ENCODE peak calls at places on chromosomes 5 and 9, in ten cellular contexts. T is kidney epithelial cell; Q is cardiac fibroblast; R is mucosa of descending colon; E is BE2C; D is SK-N-SH; P is skeletal muscle cell; C is GM12864; N is naive thymus-derived CD4-positive, alpha-beta T cell; S is mesenchymal stem cell. F is an unnamed sample.

GRCh38 chr9:134783699-134784039 is 96.9 kb upstream of the FCN2 start:
- DNase-seq in T (no peak), Q (no peak), R (no peak), E (no peak), D (no peak), P (no peak), C (no peak), N (no peak), S (no peak), F (no peak)

GRCh38 chr5:151115272-151115905 is 34.6 kb upstream of the TNIP1 start:
- DNase-seq in T (no peak), Q (peak), R (peak), E (peak), D (peak), P (no peak), C (no peak), N (peak), S (peak), F (peak)

GRCh38 chr9:131447148-131447547 is 53.3 kb downstream of the PRRC2B start:
- DNase-seq in T (no peak), Q (no peak), R (no peak), E (no peak), D (no peak), P (no peak), C (no peak), N (no peak), S (no peak), F (peak)

GRCh38 chr5:135034963-135035677 is 1.1 kb upstream of the PITX1 start:
- DNase-seq in T (no peak), Q (no peak), R (no peak), E (no peak), D (no peak), P (no peak), C (no peak), N (no peak), S (no peak), F (no peak)

GRCh38 chr5:112706446-112707016 is 31.2 kb upstream of the APC start:
- DNase-seq in T (no peak), Q (no peak), R (no peak), E (no peak), D (no peak), P (no peak), C (no peak), N (no peak), S (no peak), F (no peak)

GRCh38 chr9:32413424-32413823 is 29.0 kb downstream of the ACO1 start:
- DNase-seq in T (no peak), Q (peak), R (no peak), E (no peak), D (no peak), P (no peak), C (no peak), N (no peak), S (peak), F (no peak)

GRCh38 chr5:158100373-158100902 is 241.5 kb upstream of the CLINT1 start:
- DNase-seq in T (no peak), Q (no peak), R (no peak), E (no peak), D (no peak), P (no peak), C (no peak), N (no peak), S (no peak), F (peak)

GRCh38 chr5:135194573-135195266 is 160.7 kb upstream of the PITX1 start:
- DNase-seq in T (no peak), Q (peak), R (no peak), E (no peak), D (no peak), P (no peak), C (no peak), N (no peak), S (peak), F (no peak)

GRCh38 chr5:147751156-147751830 is 31.2 kb downstream of the JAKMIP2 start:
- DNase-seq in T (no peak), Q (no peak), R (no peak), E (no peak), D (no peak), P (no peak), C (no peak), N (no peak), S (no peak), F (no peak)

GRCh38 chr5:117054141-117054540 is 479.5 kb upstream of the SEMA6A start:
- DNase-seq in T (no peak), Q (no peak), R (no peak), E (no peak), D (no peak), P (no peak), C (no peak), N (no peak), S (no peak), F (no peak)
- H3K4me3 ChIP-seq in T (no peak), Q (no peak), R (no peak), E (no peak), D (no peak), P (no peak), C (no peak), N (no peak), S (no peak), F (no peak)

GRCh38 chr5:65481171-65481575 is 547 bp downstream of the ADAMTS6 start:
- DNase-seq in T (no peak), Q (no peak), R (no peak), E (no peak), D (peak), P (no peak), C (no peak), N (no peak), S (peak), F (no peak)
- H3K4me3 ChIP-seq in T (peak), Q (peak), R (no peak), E (peak), D (peak), P (peak), C (peak), N (peak), S (no peak), F (peak)

DNA sequence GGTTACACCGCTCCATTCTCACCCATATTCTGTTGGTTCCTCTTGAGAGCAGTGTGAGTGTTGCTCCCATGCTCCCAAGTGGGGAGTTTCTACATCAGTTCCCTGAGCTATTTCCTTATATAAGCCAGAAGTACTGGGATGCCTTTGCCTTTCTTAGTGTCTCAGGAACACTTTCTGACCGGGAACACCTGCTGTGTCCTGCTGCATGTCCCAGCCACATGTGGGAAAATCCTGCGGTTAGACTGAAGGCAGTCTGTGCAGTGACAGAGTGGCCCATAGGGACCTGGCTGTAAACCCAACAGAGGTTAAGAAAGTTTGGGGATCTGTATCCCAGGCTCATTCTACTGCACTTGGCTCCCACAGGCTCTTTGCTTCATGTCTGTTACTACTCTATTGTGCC is 126.0 kb downstream of the EGFLAM start:
- DNase-seq in T (no peak), Q (no peak), R (no peak), E (no peak), D (no peak), P (no peak), C (no peak), N (no peak), S (no peak), F (no peak)
- H3K4me3 ChIP-seq in T (no peak), Q (no peak), R (no peak), E (no peak), D (no peak), P (no peak), C (no peak), N (no peak), S (no peak), F (no peak)

DNA sequence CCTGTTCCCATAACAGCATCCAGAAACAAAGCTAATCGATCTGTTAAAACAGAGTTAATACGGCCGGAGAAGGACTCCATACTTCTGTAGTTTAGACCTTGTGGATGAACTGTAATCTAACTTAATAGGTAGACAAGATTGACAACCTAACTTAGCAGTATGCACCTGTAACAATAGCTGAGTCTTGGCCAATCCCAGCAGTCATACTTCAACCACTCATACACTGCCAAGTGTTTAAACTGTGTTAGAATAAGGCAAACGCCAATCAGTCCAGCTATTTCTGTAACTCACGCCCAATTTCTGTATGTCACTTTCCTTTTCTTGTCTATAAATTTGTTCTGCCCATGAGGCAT is 33.7 kb upstream of the MACIR start:
- DNase-seq in T (no peak), Q (no peak), R (no peak), E (no peak), D (no peak), P (no peak), C (no peak), N (no peak), S (no peak), F (no peak)
- H3K4me3 ChIP-seq in T (no peak), Q (no peak), R (no peak), E (no peak), D (no peak), P (no peak), C (no peak), N (no peak), S (no peak), F (no peak)

GRCh38 chr9:105302728-105303127 is 58.3 kb downstream of the SLC44A1 start:
- DNase-seq in T (no peak), Q (no peak), R (no peak), E (no peak), D (no peak), P (no peak), C (no peak), N (no peak), S (no peak), F (no peak)
- H3K4me3 ChIP-seq in T (no peak), Q (no peak), R (no peak), E (no peak), D (no peak), P (no peak), C (no peak), N (no peak), S (no peak), F (no peak)

GRCh38 chr9:21993007-21993406 is 1.2 kb downstream of the CDKN2A start:
- DNase-seq in T (no peak), Q (no peak), R (no peak), E (no peak), D (no peak), P (no peak), C (no peak), N (no peak), S (no peak), F (no peak)
- H3K4me3 ChIP-seq in T (peak), Q (peak), R (no peak), E (peak), D (peak), P (peak), C (peak), N (peak), S (no peak), F (peak)

GRCh38 chr5:169165052-169165451 is 135.9 kb downstream of the SLIT3 start:
- DNase-seq in T (no peak), Q (no peak), R (no peak), E (no peak), D (no peak), P (no peak), C (no peak), N (no peak), S (no peak), F (peak)
- H3K4me3 ChIP-seq in T (no peak), Q (no peak), R (no peak), E (no peak), D (no peak), P (no peak), C (no peak), N (no peak), S (no peak), F (no peak)

GRCh38 chr5:176809544-176810083 is 745 bp upstream of the UNC5A start:
- DNase-seq in T (no peak), Q (no peak), R (no peak), E (no peak), D (no peak), P (no peak), C (no peak), N (no peak), S (peak), F (no peak)
- H3K4me3 ChIP-seq in T (peak), Q (no peak), R (no peak), E (peak), D (peak), P (peak), C (no peak), N (no peak), S (peak), F (no peak)

DNA sequence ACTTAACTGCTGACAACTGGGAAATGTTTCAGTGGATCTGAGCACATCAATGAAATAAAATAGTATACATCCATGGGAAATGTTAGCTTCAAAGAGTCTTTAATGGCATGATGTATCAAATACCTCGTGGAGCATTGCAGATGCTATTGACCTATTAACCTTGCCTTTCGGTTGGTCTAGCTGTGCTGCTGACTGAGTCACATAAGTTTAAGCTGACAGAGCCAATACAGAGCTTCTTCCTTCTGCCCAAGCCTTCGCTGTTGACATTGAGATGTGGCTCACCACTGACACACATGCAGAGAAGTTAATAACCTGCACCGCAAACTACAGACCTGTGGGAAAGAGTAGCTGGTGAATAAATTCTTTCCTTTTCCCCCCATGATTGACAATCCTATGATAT is 78.2 kb downstream of the LURAP1L start:
- DNase-seq in T (peak), Q (no peak), R (no peak), E (no peak), D (no peak), P (no peak), C (no peak), N (no peak), S (no peak), F (peak)
- H3K4me3 ChIP-seq in T (no peak), Q (no peak), R (no peak), E (no peak), D (no peak), P (no peak), C (no peak), N (no peak), S (no peak), F (no peak)

GRCh38 chr5:50447228-50447627 is 6.1 kb upstream of the EMB start:
- DNase-seq in T (no peak), Q (no peak), R (no peak), E (no peak), D (no peak), P (no peak), C (no peak), N (no peak), S (no peak), F (no peak)

GRCh38 chr5:50445281-50445949 is 4.3 kb upstream of the EMB start:
- DNase-seq in T (no peak), Q (no peak), R (no peak), E (no peak), D (no peak), P (no peak), C (peak), N (peak), S (no peak), F (no peak)

GRCh38 chr5:50440651-50441478 is at the start of gene EMB:
- DNase-seq in T (peak), Q (peak), R (peak), E (peak), D (peak), P (no peak), C (peak), N (peak), S (peak), F (peak)

GRCh38 chr5:50439221-50439620 is 1.9 kb downstream of the EMB start:
- DNase-seq in T (no peak), Q (no peak), R (no peak), E (no peak), D (no peak), P (no peak), C (no peak), N (no peak), S (no peak), F (no peak)

GRCh38 chr5:50441479-50441815 is 359 bp upstream of the EMB start:
- DNase-seq in T (no peak), Q (no peak), R (no peak), E (no peak), D (no peak), P (no peak), C (no peak), N (no peak), S (no peak), F (no peak)
- H3K4me3 ChIP-seq in T (peak), Q (peak), R (peak), E (no peak), D (peak), P (peak), C (peak), N (peak), S (peak), F (peak)